ENCODE peak calls at places on chromosomes 7 and 10, in nine cellular contexts. X is neuronal stem cell, K is mesenchymal stem cell, Q is colonic mucosa, Z is astrocyte, G is H1, M is HepG2, U is PC-3, B is NT2/D1. F is an unnamed sample.

GRCh38 chr7:130180571-130180971 is 24.6 kb downstream of the TMEM209 start:
- DNase-seq in X (no peak), K (peak), Q (no peak), Z (peak), G (no peak), M (no peak), U (peak), B (no peak), F (no peak)

GRCh38 chr7:130290745-130291144 is 2.2 kb upstream of the CPA4 start:
- DNase-seq in X (no peak), K (peak), Q (no peak), Z (peak), G (no peak), M (no peak), U (peak), B (no peak), F (no peak)

GRCh38 chr7:28990200-28990960 is 32.2 kb upstream of the TRIL start:
- DNase-seq in X (no peak), K (peak), Q (no peak), Z (peak), G (no peak), M (no peak), U (no peak), B (no peak), F (peak)

GRCh38 chr10:129754211-129755050 is 209.6 kb downstream of the EBF3 start:
- DNase-seq in X (no peak), K (no peak), Q (no peak), Z (no peak), G (no peak), M (no peak), U (no peak), B (no peak), F (no peak)

GRCh38 chr10:5662708-5663579 is 3.5 kb downstream of the ASB13 start:
- DNase-seq in X (no peak), K (no peak), Q (peak), Z (no peak), G (no peak), M (no peak), U (no peak), B (no peak), F (no peak)

GRCh38 chr10:131729361-131729760 is 171.4 kb upstream of the PPP2R2D start:
- DNase-seq in X (no peak), K (no peak), Q (peak), Z (no peak), G (no peak), M (no peak), U (no peak), B (no peak), F (no peak)

GRCh38 chr7:21504021-21504420 is 38.8 kb upstream of the DNAH11 start:
- DNase-seq in X (no peak), K (no peak), Q (no peak), Z (no peak), G (no peak), M (no peak), U (peak), B (no peak), F (no peak)

GRCh38 chr7:70040971-70041766 is 442.9 kb downstream of the AUTS2 start:
- DNase-seq in X (no peak), K (peak), Q (no peak), Z (no peak), G (no peak), M (no peak), U (no peak), B (no peak), F (peak)

GRCh38 chr7:134589491-134589941 is 40.6 kb downstream of the AKR1B15 start:
- DNase-seq in X (no peak), K (peak), Q (no peak), Z (peak), G (no peak), M (no peak), U (peak), B (no peak), F (no peak)

GRCh38 chr10:88386878-88387773 is 196.0 kb downstream of the RNLS start:
- DNase-seq in X (peak), K (peak), Q (peak), Z (peak), G (no peak), M (peak), U (no peak), B (no peak), F (peak)

GRCh38 chr7:143987513-143987912 is 12.6 kb upstream of the OR6B1 start:
- DNase-seq in X (no peak), K (peak), Q (no peak), Z (no peak), G (no peak), M (no peak), U (no peak), B (no peak), F (peak)

GRCh38 chr10:22505923-22506685 is 160.8 kb downstream of the SPAG6 start:
- DNase-seq in X (no peak), K (no peak), Q (peak), Z (no peak), G (no peak), M (no peak), U (peak), B (no peak), F (no peak)

GRCh38 chr7:156793334-156793733 is 99.6 kb downstream of the LMBR1 start:
- DNase-seq in X (no peak), K (no peak), Q (no peak), Z (no peak), G (no peak), M (no peak), U (no peak), B (no peak), F (peak)

GRCh38 chr10:68096913-68097509 is 12.3 kb upstream of the MYPN start:
- DNase-seq in X (no peak), K (peak), Q (peak), Z (peak), G (peak), M (no peak), U (peak), B (peak), F (peak)

GRCh38 chr7:84331665-84332064 is 137.1 kb upstream of the SEMA3A start:
- DNase-seq in X (no peak), K (no peak), Q (no peak), Z (peak), G (no peak), M (no peak), U (no peak), B (no peak), F (no peak)

GRCh38 chr7:137172105-137172590 is 171.4 kb downstream of the PTN start:
- DNase-seq in X (no peak), K (no peak), Q (no peak), Z (no peak), G (no peak), M (no peak), U (peak), B (no peak), F (no peak)

GRCh38 chr10:17665742-17666141 is 21.8 kb downstream of the STAM start:
- DNase-seq in X (no peak), K (peak), Q (no peak), Z (peak), G (no peak), M (peak), U (peak), B (no peak), F (peak)

GRCh38 chr7:77691892-77692491 is 4.3 kb upstream of the RSBN1L start:
- DNase-seq in X (no peak), K (no peak), Q (peak), Z (no peak), G (no peak), M (peak), U (no peak), B (no peak), F (no peak)

GRCh38 chr7:143345428-143345900 is 17.0 kb downstream of the FAM131B start:
- DNase-seq in X (peak), K (peak), Q (peak), Z (peak), G (peak), M (no peak), U (no peak), B (peak), F (no peak)

GRCh38 chr7:150406565-150407421 is 27.7 kb downstream of the ZNF775 start:
- DNase-seq in X (no peak), K (peak), Q (peak), Z (no peak), G (no peak), M (peak), U (no peak), B (no peak), F (peak)

GRCh38 chr7:150409300-150410030 is 30.3 kb downstream of the ZNF775 start:
- DNase-seq in X (no peak), K (no peak), Q (no peak), Z (no peak), G (no peak), M (no peak), U (no peak), B (no peak), F (no peak)

GRCh38 chr7:150410131-150410530 is 31.0 kb downstream of the ZNF775 start:
- DNase-seq in X (no peak), K (no peak), Q (no peak), Z (no peak), G (no peak), M (no peak), U (no peak), B (no peak), F (no peak)

GRCh38 chr7:150407588-150408392 is 28.7 kb downstream of the ZNF775 start:
- DNase-seq in X (no peak), K (no peak), Q (no peak), Z (no peak), G (no peak), M (no peak), U (no peak), B (no peak), F (no peak)

DNA sequence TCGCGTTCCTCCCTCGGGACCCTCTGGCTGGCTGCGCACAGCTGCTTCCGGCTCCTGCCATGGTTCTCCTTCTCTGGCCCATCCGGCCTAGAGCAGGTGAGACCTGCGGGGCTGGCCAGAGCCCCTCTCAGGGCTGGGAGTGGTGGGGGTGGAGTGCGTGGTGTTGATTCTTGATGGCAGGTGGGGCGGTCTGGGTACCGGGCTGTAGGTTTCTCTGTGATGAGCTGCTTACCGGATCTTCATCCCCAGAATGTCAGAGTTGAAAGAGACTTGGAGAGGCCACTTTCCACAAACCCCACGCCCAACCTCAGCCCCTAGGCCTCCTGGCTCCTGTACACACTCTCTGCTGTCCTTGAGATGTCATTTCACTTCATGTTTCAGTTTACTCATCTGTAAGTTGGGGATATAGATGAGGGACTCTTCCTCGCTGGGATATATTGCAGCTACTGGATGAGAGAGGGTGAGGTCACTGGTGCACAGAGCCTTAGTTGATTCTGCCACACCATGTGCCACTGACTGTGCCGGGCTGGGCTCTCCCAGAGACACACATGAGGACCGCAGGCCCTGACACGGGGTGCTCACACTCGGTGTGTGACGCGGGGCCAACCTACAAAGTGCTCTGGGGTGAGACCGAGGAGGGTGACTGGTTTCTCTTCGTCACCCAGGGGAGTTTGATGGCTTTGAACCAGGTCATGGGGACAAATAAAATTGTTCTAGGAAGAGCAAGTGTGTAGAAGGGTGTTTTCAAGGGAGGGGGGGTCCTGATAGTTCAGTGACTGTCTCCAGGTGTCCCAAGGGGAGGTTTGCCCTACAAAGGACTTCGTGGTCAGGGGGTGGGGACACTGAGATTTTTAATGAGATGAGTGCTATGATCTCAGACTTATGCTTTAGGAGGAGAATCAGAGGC is 29.5 kb downstream of the ZNF775 start:
- DNase-seq in X (no peak), K (no peak), Q (no peak), Z (no peak), G (no peak), M (no peak), U (no peak), B (no peak), F (no peak)
- H3K9ac ChIP-seq in X (no peak), K (no peak), Q (no peak), Z (no peak), G (no peak), M (no peak), U (no peak), B (no peak), F (no peak)

GRCh38 chr7:18505870-18506460 is 10.4 kb downstream of the HDAC9 start:
- DNase-seq in X (no peak), K (peak), Q (no peak), Z (peak), G (no peak), M (no peak), U (no peak), B (no peak), F (peak)

GRCh38 chr7:18504965-18505364 is 9.4 kb downstream of the HDAC9 start:
- DNase-seq in X (no peak), K (no peak), Q (no peak), Z (no peak), G (no peak), M (no peak), U (no peak), B (no peak), F (no peak)

GRCh38 chr7:18509491-18509890 is 13.9 kb downstream of the HDAC9 start:
- DNase-seq in X (no peak), K (no peak), Q (no peak), Z (no peak), G (no peak), M (no peak), U (no peak), B (no peak), F (peak)

GRCh38 chr7:18511351-18511750 is 15.8 kb downstream of the HDAC9 start:
- DNase-seq in X (no peak), K (no peak), Q (no peak), Z (no peak), G (no peak), M (no peak), U (no peak), B (no peak), F (no peak)

DNA sequence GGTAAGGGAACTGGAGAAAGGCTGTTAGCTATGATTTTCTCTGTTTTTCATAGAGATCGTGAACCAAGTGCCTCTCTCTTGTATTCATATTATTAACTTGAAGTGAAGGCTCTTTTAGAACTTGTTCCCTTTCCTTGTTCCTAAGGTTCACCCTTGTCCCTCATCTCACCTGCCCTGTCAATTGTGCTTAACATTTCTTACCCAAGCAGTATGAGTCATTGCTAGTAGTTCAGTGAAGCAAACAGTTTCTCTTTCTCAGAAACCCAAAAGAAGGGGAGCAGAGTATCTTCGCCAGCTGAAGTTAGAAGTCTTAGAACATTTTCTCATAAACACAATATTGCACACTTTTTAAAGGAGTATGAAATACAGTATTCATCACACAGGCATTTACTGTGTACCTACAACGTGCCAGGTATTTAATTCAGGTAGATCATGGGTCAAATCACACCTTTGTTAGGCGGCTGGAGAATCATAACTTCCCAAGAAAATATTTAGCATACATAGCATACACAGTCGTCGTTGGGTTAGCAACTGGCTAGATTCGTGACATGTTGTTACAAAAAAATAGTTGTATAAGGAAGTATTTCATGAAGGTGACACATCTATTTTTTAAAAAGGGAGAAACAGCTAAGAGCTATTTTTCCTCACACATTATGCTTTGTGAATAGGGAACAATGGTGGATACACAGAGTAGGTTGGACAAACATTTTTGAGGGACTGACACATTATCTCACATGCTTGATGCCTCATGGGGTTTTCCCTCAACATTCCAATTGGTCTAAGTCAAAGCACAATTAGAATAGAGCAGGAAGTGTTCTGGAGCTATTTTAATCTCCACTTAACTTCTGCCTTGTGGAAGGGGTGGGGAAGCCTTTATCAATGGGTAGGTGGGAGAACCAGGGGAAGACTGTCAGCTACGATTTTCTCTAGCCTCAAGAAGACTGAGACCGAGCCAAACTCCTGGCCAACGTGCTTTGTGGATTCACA is 13.2 kb downstream of the HDAC9 start:
- DNase-seq in X (no peak), K (peak), Q (no peak), Z (peak), G (no peak), M (peak), U (peak), B (peak), F (peak)
- H3K4me3 ChIP-seq in X (no peak), K (peak), Q (no peak), Z (peak), G (no peak), M (no peak), U (peak), B (no peak), F (peak)

DNA sequence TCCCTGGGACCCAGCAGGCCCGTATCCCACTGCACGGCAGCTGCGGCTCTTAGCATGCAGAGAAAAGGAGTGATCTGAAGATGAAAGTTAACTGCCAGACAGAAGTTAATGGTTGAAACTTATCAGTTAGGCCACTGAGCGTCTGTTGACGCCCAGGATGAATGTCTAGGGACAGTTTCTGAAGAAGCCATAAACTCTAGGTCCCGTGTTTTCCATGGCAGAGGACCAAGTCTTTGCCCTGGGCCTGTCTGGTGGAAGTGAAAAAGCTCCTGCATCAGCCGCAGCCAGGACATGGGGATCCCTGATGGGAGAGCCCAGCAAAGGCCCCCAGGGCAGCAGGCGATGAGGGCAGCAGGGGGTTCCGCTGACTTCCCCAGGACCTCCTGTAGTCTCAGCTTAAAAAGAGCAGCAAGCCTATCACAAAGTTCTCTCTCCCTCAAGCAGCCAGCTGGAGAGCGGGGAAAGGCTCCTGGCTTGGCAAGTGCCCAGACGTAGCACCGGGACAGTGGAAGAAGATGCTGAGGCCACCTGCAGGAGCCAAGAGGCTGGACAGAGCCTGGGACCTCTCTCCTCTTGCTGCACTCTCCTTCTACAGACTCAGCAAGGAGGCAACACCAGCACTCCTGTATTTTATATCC is 79.6 kb downstream of the TNS3 start:
- DNase-seq in X (no peak), K (no peak), Q (peak), Z (no peak), G (no peak), M (no peak), U (no peak), B (no peak), F (no peak)
- H3K9ac ChIP-seq in X (no peak), K (no peak), Q (no peak), Z (peak), G (no peak), M (no peak), U (no peak), B (no peak), F (no peak)

DNA sequence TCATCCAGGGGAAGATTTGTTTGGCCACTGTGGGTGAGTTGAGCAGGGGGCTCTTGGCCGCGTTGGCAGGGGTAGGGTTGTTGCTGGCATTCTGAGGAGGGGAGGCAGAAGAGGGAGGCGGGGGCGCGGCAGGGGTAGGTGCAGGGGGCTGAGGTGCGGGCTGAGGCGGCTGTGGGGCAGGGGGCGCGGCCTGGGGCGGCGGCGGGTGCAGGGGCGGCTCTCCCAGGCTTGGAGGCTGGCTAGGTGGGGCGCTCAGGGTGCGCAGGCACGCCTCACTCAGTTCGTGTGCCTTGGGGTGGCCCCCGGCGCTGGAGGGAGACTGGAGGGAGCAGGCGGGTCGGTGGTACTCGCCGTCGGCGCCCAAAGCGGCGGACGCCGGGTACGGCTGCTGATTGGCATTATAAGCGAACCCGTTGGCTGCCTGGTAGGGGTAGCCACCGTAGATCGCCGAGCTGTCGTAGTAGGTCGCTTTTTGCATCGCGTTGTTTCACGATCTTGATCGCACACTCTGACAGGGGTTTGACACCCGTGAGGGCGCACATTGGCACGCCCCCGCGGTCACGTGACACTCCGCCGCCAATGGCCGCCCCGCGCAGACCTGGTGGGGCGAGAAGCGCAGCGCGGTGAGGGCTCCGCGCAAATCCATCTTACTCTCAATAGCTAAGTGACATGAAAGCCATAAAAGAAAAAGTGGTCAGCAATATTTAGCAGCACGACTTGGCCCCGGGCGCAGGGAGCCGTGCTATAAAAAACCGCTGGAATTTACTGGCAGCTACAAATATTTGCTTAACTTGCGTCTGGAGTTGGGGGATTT is 7.9 kb upstream of the HOXA2 start:
- DNase-seq in X (no peak), K (peak), Q (peak), Z (peak), G (no peak), M (no peak), U (peak), B (no peak), F (no peak)
- H3K4me3 ChIP-seq in X (no peak), K (peak), Q (peak), Z (peak), G (peak), M (no peak), U (peak), B (peak), F (peak)